ENCODE peak calls at places on chromosomes 4 and X, in five cellular contexts. One of them, this sample, is unnamed.

GRCh38 chr4:3252831-3253641 is 4.1 kb downstream of the MSANTD1 start:
- DNase-seq in left ventricle myocardium inferior: peak
- DNase-seq in hepatocyte: no peak
- DNase-seq in astrocyte of the spinal cord: no peak
- DNase-seq in B cell: no peak
- DNase-seq in this sample: no peak

GRCh38 chr4:4969298-4969697 is 50.0 kb downstream of the CYTL1 start:
- DNase-seq in B cell: no peak
- DNase-seq in astrocyte of the spinal cord: no peak
- DNase-seq in hepatocyte: no peak
- DNase-seq in left ventricle myocardium inferior: peak
- DNase-seq in this sample: no peak

GRCh38 chr4:4256799-4257198 is 8.8 kb upstream of the TMEM128 start:
- DNase-seq in hepatocyte: no peak
- DNase-seq in left ventricle myocardium inferior: no peak
- DNase-seq in B cell: no peak
- DNase-seq in astrocyte of the spinal cord: no peak
- DNase-seq in this sample: no peak

GRCh38 chrX:37926700-37927099 is 79.3 kb upstream of the DYNLT3 start:
- DNase-seq in B cell: no peak
- DNase-seq in left ventricle myocardium inferior: no peak
- DNase-seq in hepatocyte: peak
- DNase-seq in astrocyte of the spinal cord: peak
- DNase-seq in this sample: no peak

GRCh38 chr4:6596948-6597347 is 22.0 kb downstream of the MAN2B2 start:
- DNase-seq in hepatocyte: no peak
- DNase-seq in astrocyte of the spinal cord: no peak
- DNase-seq in B cell: no peak
- DNase-seq in left ventricle myocardium inferior: no peak
- DNase-seq in this sample: no peak

GRCh38 chr4:1478766-1479355 is 72.6 kb upstream of the NKX1-1 start:
- DNase-seq in hepatocyte: no peak
- DNase-seq in left ventricle myocardium inferior: no peak
- DNase-seq in B cell: no peak
- DNase-seq in astrocyte of the spinal cord: no peak
- DNase-seq in this sample: no peak

GRCh38 chr4:145234086-145234694 is 53.8 kb upstream of the OTUD4 start:
- DNase-seq in astrocyte of the spinal cord: peak
- DNase-seq in B cell: peak
- DNase-seq in left ventricle myocardium inferior: no peak
- DNase-seq in hepatocyte: peak
- DNase-seq in this sample: no peak

GRCh38 chr4:181944527-181944926 is 298.7 kb upstream of the TENM3 start:
- DNase-seq in B cell: no peak
- DNase-seq in left ventricle myocardium inferior: no peak
- DNase-seq in hepatocyte: no peak
- DNase-seq in astrocyte of the spinal cord: no peak
- DNase-seq in this sample: no peak

GRCh38 chr4:74092957-74093356 is 6.0 kb downstream of the CXCL2 start:
- DNase-seq in B cell: no peak
- DNase-seq in left ventricle myocardium inferior: no peak
- DNase-seq in astrocyte of the spinal cord: peak
- DNase-seq in hepatocyte: no peak
- DNase-seq in this sample: no peak

GRCh38 chrX:106999002-106999975 is 723 bp downstream of the MORC4 start:
- DNase-seq in left ventricle myocardium inferior: peak
- DNase-seq in astrocyte of the spinal cord: peak
- DNase-seq in hepatocyte: peak
- DNase-seq in B cell: peak
- DNase-seq in this sample: peak

GRCh38 chr4:82777857-82778525 is 20.6 kb downstream of the SCD5 start:
- DNase-seq in hepatocyte: no peak
- DNase-seq in B cell: no peak
- DNase-seq in astrocyte of the spinal cord: no peak
- DNase-seq in left ventricle myocardium inferior: no peak
- DNase-seq in this sample: no peak

GRCh38 chr4:54217642-54218486 is 11.2 kb upstream of the PDGFRA start:
- DNase-seq in B cell: peak
- DNase-seq in astrocyte of the spinal cord: peak
- DNase-seq in left ventricle myocardium inferior: peak
- DNase-seq in hepatocyte: peak
- DNase-seq in this sample: peak

GRCh38 chrX:25013593-25014365 is 2.0 kb downstream of the ARX start:
- DNase-seq in B cell: peak
- DNase-seq in astrocyte of the spinal cord: no peak
- DNase-seq in left ventricle myocardium inferior: no peak
- DNase-seq in hepatocyte: peak
- DNase-seq in this sample: no peak

GRCh38 chr4:69831646-69832325 is 28.2 kb downstream of the SULT1E1 start:
- DNase-seq in hepatocyte: peak
- DNase-seq in left ventricle myocardium inferior: peak
- DNase-seq in B cell: no peak
- DNase-seq in astrocyte of the spinal cord: no peak
- DNase-seq in this sample: no peak

GRCh38 chr4:128649575-128650205 is 159.8 kb upstream of the JADE1 start:
- DNase-seq in B cell: no peak
- DNase-seq in hepatocyte: peak
- DNase-seq in astrocyte of the spinal cord: peak
- DNase-seq in left ventricle myocardium inferior: no peak
- DNase-seq in this sample: no peak

GRCh38 chr4:61201562-61202099 is 1.5 kb downstream of the ADGRL3 start:
- DNase-seq in left ventricle myocardium inferior: peak
- DNase-seq in B cell: peak
- DNase-seq in hepatocyte: peak
- DNase-seq in astrocyte of the spinal cord: no peak
- DNase-seq in this sample: no peak

GRCh38 chrX:48030237-48030636 is 23.4 kb downstream of the SPACA5 start:
- DNase-seq in left ventricle myocardium inferior: no peak
- DNase-seq in B cell: no peak
- DNase-seq in astrocyte of the spinal cord: no peak
- DNase-seq in hepatocyte: no peak
- DNase-seq in this sample: no peak

GRCh38 chrX:46959101-46959500 is 46.9 kb downstream of the JADE3 start:
- DNase-seq in astrocyte of the spinal cord: no peak
- DNase-seq in B cell: no peak
- DNase-seq in hepatocyte: no peak
- DNase-seq in left ventricle myocardium inferior: no peak
- DNase-seq in this sample: no peak

GRCh38 chrX:55160685-55161552 is 59.2 kb upstream of the PAGE5 start:
- DNase-seq in B cell: peak
- DNase-seq in left ventricle myocardium inferior: peak
- DNase-seq in astrocyte of the spinal cord: peak
- DNase-seq in hepatocyte: peak
- DNase-seq in this sample: peak

GRCh38 chrX:123860506-123860840 is 620 bp downstream of the XIAP start:
- DNase-seq in astrocyte of the spinal cord: peak
- DNase-seq in hepatocyte: no peak
- DNase-seq in left ventricle myocardium inferior: no peak
- DNase-seq in B cell: no peak
- DNase-seq in this sample: no peak

GRCh38 chr4:94758700-94759399 is 1.1 kb downstream of the BMPR1B start:
- DNase-seq in B cell: no peak
- DNase-seq in astrocyte of the spinal cord: peak
- DNase-seq in left ventricle myocardium inferior: no peak
- DNase-seq in hepatocyte: no peak
- DNase-seq in this sample: no peak

GRCh38 chr4:167966161-167966560 is 126.2 kb upstream of the ANXA10 start:
- DNase-seq in astrocyte of the spinal cord: peak
- DNase-seq in hepatocyte: no peak
- DNase-seq in B cell: no peak
- DNase-seq in left ventricle myocardium inferior: no peak
- DNase-seq in this sample: no peak

GRCh38 chrX:23662853-23663252 is 4.4 kb upstream of the PRDX4 start:
- DNase-seq in left ventricle myocardium inferior: no peak
- DNase-seq in hepatocyte: no peak
- DNase-seq in astrocyte of the spinal cord: no peak
- DNase-seq in B cell: no peak
- DNase-seq in this sample: no peak

GRCh38 chr4:113094802-113095201 is 45.3 kb downstream of the ANK2 start:
- DNase-seq in B cell: no peak
- DNase-seq in hepatocyte: peak
- DNase-seq in left ventricle myocardium inferior: no peak
- DNase-seq in astrocyte of the spinal cord: peak
- DNase-seq in this sample: no peak

GRCh38 chr4:99998062-99998880 is 48.2 kb upstream of the H2AZ1 start:
- DNase-seq in B cell: no peak
- DNase-seq in left ventricle myocardium inferior: no peak
- DNase-seq in astrocyte of the spinal cord: peak
- DNase-seq in hepatocyte: peak
- DNase-seq in this sample: no peak

GRCh38 chr4:145452447-145453162 is 29.0 kb upstream of the SMAD1 start:
- DNase-seq in hepatocyte: no peak
- DNase-seq in B cell: no peak
- DNase-seq in left ventricle myocardium inferior: no peak
- DNase-seq in astrocyte of the spinal cord: no peak
- DNase-seq in this sample: no peak

GRCh38 chr4:101649790-101650450 is 140.6 kb upstream of the BANK1 start:
- DNase-seq in left ventricle myocardium inferior: no peak
- DNase-seq in B cell: no peak
- DNase-seq in astrocyte of the spinal cord: no peak
- DNase-seq in hepatocyte: no peak
- DNase-seq in this sample: no peak

DNA sequence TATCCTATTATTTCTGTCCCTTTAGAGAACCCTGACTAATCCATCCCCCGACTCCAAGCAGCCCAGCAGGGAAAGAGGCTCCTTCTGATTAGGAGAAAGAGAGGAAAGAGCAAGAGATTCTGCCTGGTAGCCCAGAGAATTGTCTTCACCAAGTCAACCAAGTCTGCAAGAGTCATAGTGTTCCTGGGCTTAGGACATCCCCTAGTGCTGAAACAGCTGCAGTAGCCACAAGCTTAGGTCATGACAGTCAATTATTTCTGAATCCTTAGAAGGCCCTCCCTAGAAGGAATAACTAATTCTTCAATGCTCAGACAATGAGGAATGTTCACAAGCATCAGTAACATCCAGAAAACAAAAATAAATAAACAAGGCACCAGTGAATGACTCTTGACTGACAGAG is 480.3 kb upstream of the GRIA3 start:
- DNase-seq in hepatocyte: no peak
- DNase-seq in astrocyte of the spinal cord: peak
- DNase-seq in B cell: no peak
- DNase-seq in left ventricle myocardium inferior: no peak
- DNase-seq in this sample: no peak
- TF ChIP-seq CTCF in hepatocyte: no peak
- TF ChIP-seq CTCF in astrocyte of the spinal cord: no peak
- TF ChIP-seq CTCF in B cell: no peak
- TF ChIP-seq CTCF in left ventricle myocardium inferior: no peak
- TF ChIP-seq CTCF in this sample: no peak

GRCh38 chr4:7876096-7876993 is 63.3 kb downstream of the AFAP1 start:
- DNase-seq in astrocyte of the spinal cord: peak
- DNase-seq in left ventricle myocardium inferior: no peak
- DNase-seq in B cell: no peak
- DNase-seq in hepatocyte: no peak
- DNase-seq in this sample: no peak
- TF ChIP-seq CTCF in astrocyte of the spinal cord: peak
- TF ChIP-seq CTCF in left ventricle myocardium inferior: peak
- TF ChIP-seq CTCF in B cell: no peak
- TF ChIP-seq CTCF in hepatocyte: no peak
- TF ChIP-seq CTCF in this sample: no peak

GRCh38 chr4:75724066-75724866 is at the start of gene USO1:
- DNase-seq in left ventricle myocardium inferior: peak
- DNase-seq in astrocyte of the spinal cord: peak
- DNase-seq in B cell: peak
- DNase-seq in hepatocyte: peak
- DNase-seq in this sample: peak

GRCh38 chr4:75723117-75723801 is 1.1 kb upstream of the USO1 start:
- DNase-seq in hepatocyte: peak
- DNase-seq in left ventricle myocardium inferior: no peak
- DNase-seq in astrocyte of the spinal cord: peak
- DNase-seq in B cell: no peak
- DNase-seq in this sample: no peak

GRCh38 chr4:75726577-75726976 is 2.2 kb downstream of the USO1 start:
- DNase-seq in B cell: no peak
- DNase-seq in astrocyte of the spinal cord: peak
- DNase-seq in hepatocyte: no peak
- DNase-seq in left ventricle myocardium inferior: no peak
- DNase-seq in this sample: no peak

GRCh38 chr4:75723802-75724065 is 643 bp upstream of the USO1 start:
- DNase-seq in B cell: no peak
- DNase-seq in hepatocyte: no peak
- DNase-seq in left ventricle myocardium inferior: no peak
- DNase-seq in astrocyte of the spinal cord: no peak
- DNase-seq in this sample: no peak

DNA sequence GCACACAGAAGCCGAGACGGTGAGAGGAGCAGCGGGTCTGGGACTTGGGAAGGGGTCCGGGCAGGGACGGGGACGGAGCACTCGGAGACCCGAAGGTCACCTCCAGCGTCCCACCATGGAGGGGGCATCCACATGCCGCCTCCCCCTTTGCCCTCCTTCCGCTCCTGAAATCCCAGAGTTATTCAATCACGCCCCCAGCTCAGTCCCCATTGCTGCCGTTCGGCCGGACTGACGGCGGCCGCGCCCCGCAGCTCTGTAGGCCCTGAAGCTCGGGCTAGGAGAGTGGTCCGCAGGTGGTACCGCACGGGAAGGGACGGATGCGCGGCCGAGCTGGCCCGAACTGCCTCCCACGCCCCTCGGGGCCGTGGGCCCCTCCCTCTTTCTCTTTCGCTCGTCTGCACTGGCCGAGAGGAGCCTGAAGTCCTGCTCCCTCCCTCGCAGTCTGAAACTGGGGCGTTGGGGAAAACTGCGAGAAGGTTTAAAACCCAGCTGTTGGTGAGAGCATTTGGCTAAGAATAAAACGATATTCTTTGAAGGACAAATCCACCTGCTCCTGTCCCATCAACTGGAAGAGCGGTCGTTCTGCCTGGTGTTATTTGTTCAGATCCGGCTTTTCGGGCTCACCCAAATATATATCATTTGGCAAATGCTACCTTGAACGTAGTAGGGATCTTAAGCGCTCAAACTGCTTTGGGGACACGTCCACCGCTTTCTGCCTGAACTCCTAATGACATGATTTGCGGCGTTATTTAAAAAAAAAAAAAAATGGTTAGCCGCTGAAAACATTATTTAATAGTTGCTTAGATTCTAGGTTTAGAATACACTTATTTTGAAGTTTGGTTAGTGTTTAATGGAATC is 719 bp downstream of the USO1 start:
- DNase-seq in hepatocyte: peak
- DNase-seq in astrocyte of the spinal cord: peak
- DNase-seq in left ventricle myocardium inferior: peak
- DNase-seq in B cell: peak
- DNase-seq in this sample: peak
- TF ChIP-seq CTCF in hepatocyte: no peak
- TF ChIP-seq CTCF in astrocyte of the spinal cord: no peak
- TF ChIP-seq CTCF in left ventricle myocardium inferior: no peak
- TF ChIP-seq CTCF in B cell: no peak
- TF ChIP-seq CTCF in this sample: no peak

GRCh38 chr4:18077808-18078207 is 56.3 kb upstream of the LCORL start:
- DNase-seq in astrocyte of the spinal cord: no peak
- DNase-seq in hepatocyte: no peak
- DNase-seq in left ventricle myocardium inferior: no peak
- DNase-seq in B cell: no peak
- DNase-seq in this sample: no peak

GRCh38 chr4:18071894-18072293 is 50.3 kb upstream of the LCORL start:
- DNase-seq in B cell: no peak
- DNase-seq in left ventricle myocardium inferior: no peak
- DNase-seq in astrocyte of the spinal cord: no peak
- DNase-seq in hepatocyte: no peak
- DNase-seq in this sample: no peak

GRCh38 chr4:18081708-18082107 is 60.2 kb upstream of the LCORL start:
- DNase-seq in astrocyte of the spinal cord: no peak
- DNase-seq in left ventricle myocardium inferior: no peak
- DNase-seq in B cell: no peak
- DNase-seq in hepatocyte: no peak
- DNase-seq in this sample: no peak

GRCh38 chr4:18075823-18076433 is 54.4 kb upstream of the LCORL start:
- DNase-seq in left ventricle myocardium inferior: peak
- DNase-seq in hepatocyte: peak
- DNase-seq in B cell: no peak
- DNase-seq in astrocyte of the spinal cord: no peak
- DNase-seq in this sample: no peak
- TF ChIP-seq CTCF in left ventricle myocardium inferior: peak
- TF ChIP-seq CTCF in hepatocyte: peak
- TF ChIP-seq CTCF in B cell: peak
- TF ChIP-seq CTCF in astrocyte of the spinal cord: no peak
- TF ChIP-seq CTCF in this sample: no peak

This sample was measured in natural killer cell.